ENCODE peak calls at places on chromosomes 16 and 17, in four cellular contexts. One of them, this sample, is unnamed.

GRCh38 chr17:13323990-13324389 is 277.7 kb downstream of the HS3ST3A1 start:
- DNase-seq in HepG2: peak; percentile 50
- DNase-seq in GM12878: no peak
- DNase-seq in K562: no peak
- DNase-seq in this sample: no peak

GRCh38 chr17:14214271-14214670 is 22.4 kb downstream of the CDRT15 start:
- DNase-seq in GM12878: no peak
- DNase-seq in HepG2: no peak
- DNase-seq in K562: no peak
- DNase-seq in this sample: no peak

GRCh38 chr17:76053230-76054111 is 18.8 kb downstream of the SRP68 start:
- DNase-seq in K562: no peak
- DNase-seq in GM12878: no peak
- DNase-seq in HepG2: no peak
- DNase-seq in this sample: no peak

GRCh38 chr17:79065105-79065670 is 9.4 kb upstream of the ENGASE start:
- DNase-seq in HepG2: peak; percentile 43
- DNase-seq in GM12878: no peak
- DNase-seq in K562: peak; percentile 62
- DNase-seq in this sample: no peak

GRCh38 chr17:1720856-1721386 is 3.6 kb upstream of the WDR81 start:
- DNase-seq in K562: no peak
- DNase-seq in HepG2: peak; percentile 51
- DNase-seq in GM12878: no peak
- DNase-seq in this sample: peak; percentile 48

GRCh38 chr17:28426081-28426519 is 20.1 kb upstream of the SLC46A1 start:
- DNase-seq in HepG2: peak; percentile 16
- DNase-seq in GM12878: no peak
- DNase-seq in K562: peak; percentile 63
- DNase-seq in this sample: peak; percentile 45

GRCh38 chr17:4327638-4328037 is 38.8 kb downstream of the UBE2G1 start:
- DNase-seq in HepG2: no peak
- DNase-seq in K562: peak; percentile 11
- DNase-seq in GM12878: no peak
- DNase-seq in this sample: no peak

GRCh38 chr17:75087558-75088453 is at the start of gene SLC16A5:
- DNase-seq in HepG2: peak; percentile 91
- DNase-seq in GM12878: no peak
- DNase-seq in K562: peak; percentile 96
- DNase-seq in this sample: peak; percentile 60

GRCh38 chr17:37082461-37082860 is 133.7 kb downstream of the AATF start:
- DNase-seq in HepG2: no peak
- DNase-seq in GM12878: no peak
- DNase-seq in K562: no peak
- DNase-seq in this sample: no peak

GRCh38 chr17:21173543-21173942 is 40.4 kb downstream of the TMEM11 start:
- DNase-seq in HepG2: no peak
- DNase-seq in GM12878: no peak
- DNase-seq in K562: no peak
- DNase-seq in this sample: no peak

GRCh38 chr17:33981713-33982601 is 273.1 kb upstream of the CCL2 start:
- DNase-seq in HepG2: no peak
- DNase-seq in K562: no peak
- DNase-seq in GM12878: no peak
- DNase-seq in this sample: peak; percentile 14

GRCh38 chr16:7962480-7962879 is 627.8 kb downstream of the TMEM114 start:
- DNase-seq in GM12878: no peak
- DNase-seq in K562: no peak
- DNase-seq in HepG2: no peak
- DNase-seq in this sample: no peak

GRCh38 chr16:7964717-7965116 is 625.6 kb downstream of the TMEM114 start:
- DNase-seq in HepG2: no peak
- DNase-seq in K562: no peak
- DNase-seq in GM12878: no peak
- DNase-seq in this sample: no peak

DNA sequence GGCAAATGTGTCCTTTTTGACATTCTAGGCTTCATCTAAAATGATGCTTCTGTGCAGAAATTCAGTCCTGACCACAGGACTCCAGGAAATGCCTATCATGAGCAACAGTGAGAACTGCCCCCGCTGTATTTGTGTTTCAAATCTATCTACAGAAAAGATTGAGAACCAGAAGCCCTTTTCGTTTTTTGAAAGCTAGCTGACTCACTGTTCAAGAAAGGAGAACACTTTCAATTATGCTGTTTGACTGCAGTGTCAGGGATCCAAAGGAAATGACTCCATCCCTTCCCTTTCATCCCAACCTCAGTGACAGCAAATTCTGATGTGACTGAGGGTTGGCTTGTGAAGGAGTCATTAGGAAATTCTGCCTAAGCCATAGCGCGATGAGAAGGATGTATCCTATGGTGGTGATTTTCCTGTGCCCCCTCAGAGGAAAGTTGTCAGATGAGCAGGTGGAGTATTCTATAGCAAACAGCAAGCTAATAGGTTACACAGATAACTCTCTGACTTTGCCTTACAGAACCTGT is 622.3 kb downstream of the TMEM114 start:
- DNase-seq in K562: no peak
- DNase-seq in GM12878: no peak
- DNase-seq in HepG2: no peak
- DNase-seq in this sample: no peak
- TF ChIP-seq TARDBP in K562: no peak
- TF ChIP-seq TARDBP in GM12878: no peak
- TF ChIP-seq TARDBP in HepG2: no peak
- TF ChIP-seq TARDBP in this sample: no peak

GRCh38 chr16:20410153-20410723 is 904 bp downstream of the ACSM5 start:
- DNase-seq in GM12878: no peak
- DNase-seq in HepG2: no peak
- DNase-seq in K562: no peak
- DNase-seq in this sample: no peak

GRCh38 chr16:20411055-20411454 is 1.7 kb downstream of the ACSM5 start:
- DNase-seq in GM12878: no peak
- DNase-seq in K562: no peak
- DNase-seq in HepG2: no peak
- DNase-seq in this sample: no peak

GRCh38 chr16:20404637-20405036 is at the start of gene PDILT:
- DNase-seq in GM12878: no peak
- DNase-seq in HepG2: no peak
- DNase-seq in K562: no peak
- DNase-seq in this sample: no peak

GRCh38 chr16:20415541-20415940 is 6.2 kb downstream of the ACSM5 start:
- DNase-seq in HepG2: no peak
- DNase-seq in GM12878: no peak
- DNase-seq in K562: no peak
- DNase-seq in this sample: no peak

DNA sequence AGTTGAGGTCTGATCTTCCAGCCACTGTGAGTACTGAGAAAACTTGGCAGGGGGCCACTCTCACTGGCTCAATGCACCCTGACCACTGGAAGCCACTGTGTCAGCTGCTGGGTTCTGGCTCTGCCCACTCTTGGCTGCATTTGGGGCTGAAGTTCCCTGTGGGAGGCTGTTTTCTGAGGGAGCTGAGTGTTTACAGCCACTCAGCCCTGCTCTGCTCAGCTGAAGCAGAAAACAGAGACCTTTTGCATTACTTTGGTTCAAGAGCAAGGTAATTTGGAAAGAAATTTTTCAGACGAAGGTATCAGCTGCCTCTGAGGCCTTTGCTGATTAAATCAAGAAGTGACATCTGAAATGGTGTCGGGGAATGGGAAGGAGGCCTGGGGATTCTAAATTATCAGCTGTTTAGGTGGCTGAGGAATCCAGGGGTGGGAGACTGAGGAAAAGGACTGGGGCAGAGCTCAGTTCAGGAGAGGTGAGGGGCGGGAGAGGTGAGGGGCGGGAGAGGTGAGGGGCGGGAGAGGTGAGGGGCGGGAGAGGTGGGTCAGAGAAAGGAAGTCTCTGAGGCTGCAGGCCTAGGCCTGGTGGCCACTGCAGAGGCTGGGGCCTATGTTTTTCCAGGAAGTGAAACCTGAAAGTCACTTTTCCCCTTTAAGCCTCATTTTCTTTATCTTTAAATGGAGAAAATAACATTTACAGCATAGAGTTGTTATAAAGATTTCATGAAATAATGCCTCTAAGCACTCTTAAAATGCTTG is at the start of gene ACSM5:
- DNase-seq in GM12878: no peak
- DNase-seq in K562: no peak
- DNase-seq in HepG2: peak; percentile 62
- DNase-seq in this sample: no peak
- TF ChIP-seq FOXK2 in GM12878: no peak
- TF ChIP-seq FOXK2 in K562: no peak
- TF ChIP-seq FOXK2 in HepG2: no peak
- TF ChIP-seq FOXK2 in this sample: no peak

GRCh38 chr17:61005358-61005757 is 327.7 kb downstream of the BCAS3 start:
- DNase-seq in K562: no peak
- DNase-seq in GM12878: no peak
- DNase-seq in HepG2: no peak
- DNase-seq in this sample: no peak

GRCh38 chr17:61000911-61001310 is 323.3 kb downstream of the BCAS3 start:
- DNase-seq in GM12878: no peak
- DNase-seq in K562: no peak
- DNase-seq in HepG2: peak; percentile 7
- DNase-seq in this sample: no peak

GRCh38 chr17:61007980-61008379 is 330.3 kb downstream of the BCAS3 start:
- DNase-seq in K562: no peak
- DNase-seq in HepG2: no peak
- DNase-seq in GM12878: no peak
- DNase-seq in this sample: no peak

DNA sequence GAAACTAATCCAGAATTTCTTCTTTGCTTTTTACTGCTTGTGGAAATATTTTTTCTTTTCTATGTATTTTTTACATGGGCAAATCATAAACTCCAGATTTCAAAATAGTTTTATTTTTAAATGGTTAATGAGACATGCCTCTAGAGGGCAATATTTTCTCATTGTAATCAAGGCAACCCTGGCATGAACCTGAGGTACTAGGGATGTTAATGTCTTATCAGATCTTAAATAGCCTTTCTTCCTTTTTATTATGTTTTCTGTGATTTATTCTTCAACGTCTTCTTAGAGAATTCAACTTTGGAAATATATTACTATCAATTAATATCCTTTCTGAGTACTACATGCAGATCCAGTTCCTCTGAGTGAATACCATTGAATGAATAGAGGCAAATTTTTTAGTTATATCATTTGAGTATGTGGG is 324.7 kb downstream of the BCAS3 start:
- DNase-seq in GM12878: no peak
- DNase-seq in K562: peak; percentile 5
- DNase-seq in HepG2: peak; percentile 41
- DNase-seq in this sample: peak; percentile 18
- TF ChIP-seq TARDBP in GM12878: no peak
- TF ChIP-seq TARDBP in K562: no peak
- TF ChIP-seq TARDBP in HepG2: no peak
- TF ChIP-seq TARDBP in this sample: no peak

GRCh38 chr17:73285916-73286862 is 24.5 kb upstream of the CPSF4L start:
- DNase-seq in HepG2: no peak
- DNase-seq in K562: no peak
- DNase-seq in GM12878: no peak
- DNase-seq in this sample: no peak

GRCh38 chr17:73288534-73289302 is 23.1 kb downstream of the CDC42EP4 start:
- DNase-seq in HepG2: peak; percentile 97
- DNase-seq in GM12878: no peak
- DNase-seq in K562: peak; percentile 75
- DNase-seq in this sample: no peak

GRCh38 chr17:73284906-73285602 is 23.4 kb upstream of the CPSF4L start:
- DNase-seq in HepG2: no peak
- DNase-seq in K562: no peak
- DNase-seq in GM12878: no peak
- DNase-seq in this sample: no peak

GRCh38 chr17:73285603-73285908 is 23.9 kb upstream of the CPSF4L start:
- DNase-seq in HepG2: no peak
- DNase-seq in K562: no peak
- DNase-seq in GM12878: no peak
- DNase-seq in this sample: no peak

DNA sequence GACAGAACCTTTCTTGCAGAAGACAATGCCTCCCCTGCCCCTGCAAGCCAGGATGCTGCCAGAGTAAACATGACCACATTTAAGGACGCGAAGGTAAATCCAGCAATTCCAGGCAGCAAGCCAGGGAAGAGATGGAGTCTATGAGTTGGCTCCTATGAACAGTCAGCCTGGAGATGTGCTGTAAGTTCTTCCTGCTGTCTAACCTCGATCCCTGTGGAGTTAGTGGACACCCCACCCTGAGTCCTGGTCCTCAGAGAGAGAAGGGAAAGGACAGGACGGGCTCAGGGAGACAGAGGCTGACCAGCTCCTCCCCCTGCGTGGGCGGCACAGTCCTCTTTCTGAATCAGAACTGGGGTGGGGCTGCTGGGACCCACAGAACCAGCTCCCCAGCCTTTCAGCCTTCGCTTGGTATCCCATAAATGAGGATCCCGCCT is 24.9 kb downstream of the CDC42EP4 start:
- DNase-seq in HepG2: no peak
- DNase-seq in K562: peak; percentile 40
- DNase-seq in GM12878: no peak
- DNase-seq in this sample: no peak
- TF ChIP-seq FOXK2 in HepG2: no peak
- TF ChIP-seq FOXK2 in K562: no peak
- TF ChIP-seq FOXK2 in GM12878: no peak
- TF ChIP-seq FOXK2 in this sample: no peak

GRCh38 chr17:8885968-8886674 is 18.6 kb upstream of the PIK3R6 start:
- DNase-seq in K562: peak; percentile 51
- DNase-seq in GM12878: no peak
- DNase-seq in HepG2: no peak
- DNase-seq in this sample: no peak
- TF ChIP-seq TARDBP in K562: no peak
- TF ChIP-seq TARDBP in GM12878: no peak
- TF ChIP-seq TARDBP in HepG2: no peak
- TF ChIP-seq TARDBP in this sample: no peak